ENCODE peak calls at places on chromosome 11, in four cellular contexts. A is fibroblast of pulmonary artery, Z is foreskin fibroblast, C is nucleus accumbens. E is an unnamed sample.

GRCh38 chr11:27213232-27213660 is 149.8 kb downstream of the CCDC34 start:
- DNase-seq in A (peak), Z (peak), C (no peak), E (peak)

GRCh38 chr11:114058026-114058706 is 1.3 kb upstream of the ZBTB16 start:
- DNase-seq in A (peak), Z (no peak), C (no peak), E (no peak)

GRCh38 chr11:19919050-19919561 is 206.5 kb downstream of the NAV2 start:
- DNase-seq in A (peak), Z (peak), C (no peak), E (peak)

GRCh38 chr11:121053244-121053643 is 29.3 kb downstream of the TBCEL start:
- DNase-seq in A (no peak), Z (no peak), C (no peak), E (no peak)

GRCh38 chr11:61297341-61297740 is 2.2 kb upstream of the VWCE start:
- DNase-seq in A (no peak), Z (no peak), C (no peak), E (peak)

GRCh38 chr11:86220654-86221053 is 23.9 kb upstream of the EED start:
- DNase-seq in A (no peak), Z (no peak), C (no peak), E (no peak)

GRCh38 chr11:124611016-124611571 is at the start of gene PANX3:
- DNase-seq in A (no peak), Z (no peak), C (no peak), E (no peak)

GRCh38 chr11:17473071-17473744 is 3.4 kb downstream of the ABCC8 start:
- DNase-seq in A (no peak), Z (peak), C (no peak), E (peak)

GRCh38 chr11:3126207-3126865 is 38.8 kb downstream of the OSBPL5 start:
- DNase-seq in A (no peak), Z (no peak), C (no peak), E (no peak)

GRCh38 chr11:128896356-128896755 is 5.2 kb downstream of the KCNJ5 start:
- DNase-seq in A (no peak), Z (no peak), C (no peak), E (no peak)

GRCh38 chr11:3807856-3808845 is at the start of gene PGAP2:
- DNase-seq in A (peak), Z (peak), C (peak), E (peak)

GRCh38 chr11:128365044-128365443 is 222.3 kb downstream of the ETS1 start:
- DNase-seq in A (peak), Z (peak), C (no peak), E (peak)

GRCh38 chr11:112797653-112798293 is 163.4 kb upstream of the NCAM1 start:
- DNase-seq in A (peak), Z (peak), C (peak), E (no peak)

GRCh38 chr11:58968251-58968711 is 29.0 kb downstream of the GLYATL1 start:
- DNase-seq in A (no peak), Z (no peak), C (no peak), E (no peak)

GRCh38 chr11:33733978-33734377 is 2.2 kb downstream of the CD59 start:
- DNase-seq in A (peak), Z (no peak), C (no peak), E (no peak)

GRCh38 chr11:18731949-18732821 is 6.2 kb upstream of the IGSF22 start:
- DNase-seq in A (peak), Z (peak), C (peak), E (no peak)

GRCh38 chr11:12312132-12312531 is 65.2 kb upstream of the PARVA start:
- DNase-seq in A (no peak), Z (no peak), C (no peak), E (no peak)

GRCh38 chr11:112961751-112962747 is 829 bp downstream of the NCAM1 start:
- DNase-seq in A (no peak), Z (no peak), C (peak), E (no peak)

GRCh38 chr11:94673353-94673752 is 94.8 kb upstream of the AMOTL1 start:
- DNase-seq in A (no peak), Z (no peak), C (no peak), E (no peak)